ENCODE peak calls at places on chromosome 3, in six cellular contexts. I is NB4; U is CD8-positive, alpha-beta T cell; O is skeletal muscle cell; A is CD8-positive, alpha-beta memory T cell; G is epithelial cell of proximal tubule. P is an unnamed sample.

GRCh38 chr3:46368569-46368968 is 2.2 kb upstream of the CCR5 start:
- DNase-seq in G (no peak), I (peak; percentile 96), A (peak; percentile 61), O (no peak), U (peak; percentile 41), P (no peak)

GRCh38 chr3:152550284-152550683 is 281.6 kb downstream of the MBNL1 start:
- DNase-seq in G (no peak), I (peak; percentile 5), U (no peak), O (no peak), A (no peak), P (no peak)

GRCh38 chr3:110419096-110419495 is 652.5 kb upstream of the NECTIN3 start:
- DNase-seq in I (peak; percentile 12), U (no peak), G (no peak), O (no peak), A (no peak), P (no peak)

GRCh38 chr3:45592830-45593707 is 1.5 kb upstream of the LIMD1 start:
- DNase-seq in G (peak; percentile 49), O (peak; percentile 68), A (peak; percentile 62), U (peak; percentile 31), I (peak; percentile 94), P (peak; percentile 46)

GRCh38 chr3:38986901-38987300 is 64.8 kb downstream of the SCN11A start:
- DNase-seq in A (no peak), O (no peak), U (no peak), I (no peak), G (no peak), P (no peak)

GRCh38 chr3:39051649-39052557 is at the start of the genes SCN11A and WDR48:
- DNase-seq in A (peak; percentile 86), I (peak; percentile 93), O (peak; percentile 71), U (peak; percentile 82), G (peak; percentile 54), P (peak; percentile 42)

GRCh38 chr3:136196064-136196400 is at the start of gene MSL2:
- DNase-seq in O (no peak), I (no peak), G (no peak), A (no peak), U (no peak), P (no peak)

GRCh38 chr3:141279074-141279945 is 47.7 kb downstream of the PXYLP1 start:
- DNase-seq in I (peak; percentile 44), A (no peak), G (no peak), U (no peak), O (no peak), P (no peak)

GRCh38 chr3:129061077-129061887 is 703 bp downstream of the GP9 start:
- DNase-seq in A (no peak), I (no peak), G (no peak), U (no peak), O (no peak), P (no peak)
- H3K4me3 ChIP-seq in A (no peak overlapping the region), I (no peak overlapping the region), G (no peak overlapping the region), U (no peak overlapping the region), O (no peak overlapping the region), P (no peak overlapping the region)

GRCh38 chr3:54067060-54067459 is 55.3 kb upstream of the CACNA2D3 start:
- DNase-seq in A (no peak), U (no peak), I (no peak), G (no peak), O (no peak), P (no peak)

GRCh38 chr3:54064486-54064885 is 57.9 kb upstream of the CACNA2D3 start:
- DNase-seq in A (no peak), G (no peak), O (no peak), U (no peak), I (no peak), P (no peak)

GRCh38 chr3:54065140-54065539 is 57.2 kb upstream of the CACNA2D3 start:
- DNase-seq in U (no peak), O (no peak), G (peak; percentile 82), A (no peak), I (no peak), P (no peak)

GRCh38 chr3:54065551-54065950 is 56.8 kb upstream of the CACNA2D3 start:
- DNase-seq in I (no peak), G (no peak), A (no peak), O (no peak), U (no peak), P (no peak)

GRCh38 chr3:54066253-54066652 is 56.1 kb upstream of the CACNA2D3 start:
- DNase-seq in I (no peak), A (no peak), O (no peak), G (no peak), U (no peak), P (no peak)
- H3K4me3 ChIP-seq in I (no peak overlapping the region), A (no peak overlapping the region), O (no peak overlapping the region), G (no peak overlapping the region), U (no peak overlapping the region), P (no peak overlapping the region)

GRCh38 chr3:11610700-11611099 is 33.0 kb downstream of the VGLL4 start:
- DNase-seq in I (no peak), O (no peak), U (no peak), G (no peak), A (no peak), P (no peak)
- H3K4me3 ChIP-seq in I (no peak overlapping the region), O (no peak overlapping the region), U (no peak overlapping the region), G (no peak overlapping the region), A (no peak overlapping the region), P (no peak overlapping the region)

GRCh38 chr3:52539010-52539653 is 2.7 kb downstream of the UQCC5 start:
- DNase-seq in O (no peak), G (no peak), I (peak; percentile 50), A (no peak), U (no peak), P (no peak)
- H3K4me3 ChIP-seq in O (no peak overlapping the region), G (no peak overlapping the region), I (peak overlapping the region; percentile 99), A (no peak overlapping the region), U (peak overlapping the region; percentile 16), P (no peak overlapping the region)

GRCh38 chr3:191300422-191300821 is 28.8 kb upstream of the CCDC50 start:
- DNase-seq in G (no peak), A (no peak), I (no peak), O (no peak), U (no peak), P (no peak)
- H3K4me3 ChIP-seq in G (no peak overlapping the region), A (no peak overlapping the region), I (no peak overlapping the region), O (no peak overlapping the region), U (no peak overlapping the region), P (no peak overlapping the region)

GRCh38 chr3:127775398-127776109 is 46.8 kb downstream of the MGLL start:
- DNase-seq in O (peak; percentile 76), U (no peak), A (no peak), I (peak; percentile 42), G (no peak), P (no peak)
- H3K4me3 ChIP-seq in O (no peak overlapping the region), U (no peak overlapping the region), A (no peak overlapping the region), I (no peak overlapping the region), G (no peak overlapping the region), P (no peak overlapping the region)

P was measured in BJ.